ENCODE peak calls at places on chromosome 14, in seven cellular contexts. One of them, this sample, is unnamed.

GRCh38 chr14:52013984-52014600 is 24.7 kb downstream of the RTRAF start:
- DNase-seq in H1: no peak
- DNase-seq in K562: peak
- DNase-seq in HepG2: no peak
- DNase-seq in HCT116: no peak
- DNase-seq in SK-N-SH: peak
- DNase-seq in GM12878: no peak
- DNase-seq in this sample: no peak

GRCh38 chr14:89534896-89535615 is 118.0 kb upstream of the FOXN3 start:
- DNase-seq in H1: no peak
- DNase-seq in K562: no peak
- DNase-seq in HepG2: no peak
- DNase-seq in HCT116: no peak
- DNase-seq in SK-N-SH: no peak
- DNase-seq in GM12878: no peak
- DNase-seq in this sample: no peak

GRCh38 chr14:70061108-70061507 is 127.6 kb downstream of the SLC8A3 start:
- DNase-seq in H1: no peak
- DNase-seq in K562: no peak
- DNase-seq in HepG2: peak
- DNase-seq in HCT116: no peak
- DNase-seq in SK-N-SH: no peak
- DNase-seq in GM12878: no peak
- DNase-seq in this sample: peak

GRCh38 chr14:68977741-68978549 is 1.2 kb downstream of the ACTN1 start:
- DNase-seq in H1: no peak
- DNase-seq in K562: peak
- DNase-seq in HepG2: no peak
- DNase-seq in HCT116: no peak
- DNase-seq in SK-N-SH: peak
- DNase-seq in GM12878: no peak
- DNase-seq in this sample: peak

GRCh38 chr14:87467578-87467977 is 525.4 kb downstream of the GALC start:
- DNase-seq in H1: no peak
- DNase-seq in K562: no peak
- DNase-seq in HepG2: no peak
- DNase-seq in HCT116: no peak
- DNase-seq in SK-N-SH: no peak
- DNase-seq in GM12878: no peak
- DNase-seq in this sample: no peak

GRCh38 chr14:65028937-65029336 is 42.2 kb downstream of the FNTB start:
- DNase-seq in H1: no peak
- DNase-seq in K562: no peak
- DNase-seq in HepG2: peak
- DNase-seq in HCT116: no peak
- DNase-seq in SK-N-SH: no peak
- DNase-seq in GM12878: no peak
- DNase-seq in this sample: no peak

GRCh38 chr14:56666294-56666693 is 86.7 kb downstream of the TMEM260 start:
- DNase-seq in H1: no peak
- DNase-seq in K562: no peak
- DNase-seq in HepG2: no peak
- DNase-seq in HCT116: no peak
- DNase-seq in SK-N-SH: no peak
- DNase-seq in GM12878: no peak
- DNase-seq in this sample: no peak

GRCh38 chr14:65860956-65861631 is 448.6 kb downstream of the FUT8 start:
- DNase-seq in H1: no peak
- DNase-seq in K562: no peak
- DNase-seq in HepG2: no peak
- DNase-seq in HCT116: no peak
- DNase-seq in SK-N-SH: no peak
- DNase-seq in GM12878: no peak
- DNase-seq in this sample: no peak

GRCh38 chr14:23025181-23025788 is 9.4 kb downstream of the PSMB5 start:
- DNase-seq in H1: no peak
- DNase-seq in K562: no peak
- DNase-seq in HepG2: no peak
- DNase-seq in HCT116: no peak
- DNase-seq in SK-N-SH: no peak
- DNase-seq in GM12878: no peak
- DNase-seq in this sample: no peak

GRCh38 chr14:72291908-72292688 is 359.9 kb downstream of the RGS6 start:
- DNase-seq in H1: peak
- DNase-seq in K562: peak
- DNase-seq in HepG2: peak
- DNase-seq in HCT116: peak
- DNase-seq in SK-N-SH: peak
- DNase-seq in GM12878: peak
- DNase-seq in this sample: peak

GRCh38 chr14:51605575-51605974 is 46.1 kb upstream of the FRMD6 start:
- DNase-seq in H1: no peak
- DNase-seq in K562: no peak
- DNase-seq in HepG2: no peak
- DNase-seq in HCT116: no peak
- DNase-seq in SK-N-SH: no peak
- DNase-seq in GM12878: no peak
- DNase-seq in this sample: no peak

GRCh38 chr14:74242055-74243042 is 3.1 kb downstream of the VSX2 start:
- DNase-seq in H1: no peak
- DNase-seq in K562: no peak
- DNase-seq in HepG2: no peak
- DNase-seq in HCT116: no peak
- DNase-seq in SK-N-SH: no peak
- DNase-seq in GM12878: no peak
- DNase-seq in this sample: no peak

GRCh38 chr14:34983148-34983760 is 462 bp downstream of the SRP54 start:
- DNase-seq in H1: no peak
- DNase-seq in K562: no peak
- DNase-seq in HepG2: no peak
- DNase-seq in HCT116: no peak
- DNase-seq in SK-N-SH: no peak
- DNase-seq in GM12878: no peak
- DNase-seq in this sample: no peak

GRCh38 chr14:23121401-23121800 is 2.3 kb upstream of the CEBPE start:
- DNase-seq in H1: no peak
- DNase-seq in K562: no peak
- DNase-seq in HepG2: no peak
- DNase-seq in HCT116: no peak
- DNase-seq in SK-N-SH: no peak
- DNase-seq in GM12878: no peak
- DNase-seq in this sample: no peak

GRCh38 chr14:48748151-48748550 is 838.0 kb downstream of the RPS29 start:
- DNase-seq in H1: no peak
- DNase-seq in K562: no peak
- DNase-seq in HepG2: no peak
- DNase-seq in HCT116: no peak
- DNase-seq in SK-N-SH: no peak
- DNase-seq in GM12878: no peak
- DNase-seq in this sample: no peak

GRCh38 chr14:40757376-40757775 is 849.3 kb upstream of the LRFN5 start:
- DNase-seq in H1: no peak
- DNase-seq in K562: no peak
- DNase-seq in HepG2: no peak
- DNase-seq in HCT116: no peak
- DNase-seq in SK-N-SH: no peak
- DNase-seq in GM12878: no peak
- DNase-seq in this sample: no peak

GRCh38 chr14:54719406-54719805 is 152.5 kb downstream of the SAMD4A start:
- DNase-seq in H1: no peak
- DNase-seq in K562: no peak
- DNase-seq in HepG2: peak
- DNase-seq in HCT116: no peak
- DNase-seq in SK-N-SH: no peak
- DNase-seq in GM12878: no peak
- DNase-seq in this sample: no peak

GRCh38 chr14:89719371-89720075 is 235.0 kb downstream of the EFCAB11 start:
- DNase-seq in H1: no peak
- DNase-seq in K562: no peak
- DNase-seq in HepG2: no peak
- DNase-seq in HCT116: no peak
- DNase-seq in SK-N-SH: no peak
- DNase-seq in GM12878: no peak
- DNase-seq in this sample: no peak

GRCh38 chr14:36582011-36582873 is at the start of gene NKX2-8:
- DNase-seq in H1: no peak
- DNase-seq in K562: peak
- DNase-seq in HepG2: no peak
- DNase-seq in HCT116: peak
- DNase-seq in SK-N-SH: peak
- DNase-seq in GM12878: no peak
- DNase-seq in this sample: peak

GRCh38 chr14:91242635-91243034 is 1.9 kb downstream of the GPR68 start:
- DNase-seq in H1: no peak
- DNase-seq in K562: no peak
- DNase-seq in HepG2: no peak
- DNase-seq in HCT116: no peak
- DNase-seq in SK-N-SH: no peak
- DNase-seq in GM12878: no peak
- DNase-seq in this sample: no peak

GRCh38 chr14:91244501-91244901 is at the start of gene GPR68:
- DNase-seq in H1: no peak
- DNase-seq in K562: no peak
- DNase-seq in HepG2: no peak
- DNase-seq in HCT116: no peak
- DNase-seq in SK-N-SH: peak
- DNase-seq in GM12878: no peak
- DNase-seq in this sample: no peak

GRCh38 chr14:91246051-91246852 is 1.7 kb upstream of the GPR68 start:
- DNase-seq in H1: no peak
- DNase-seq in K562: no peak
- DNase-seq in HepG2: no peak
- DNase-seq in HCT116: no peak
- DNase-seq in SK-N-SH: no peak
- DNase-seq in GM12878: no peak
- DNase-seq in this sample: no peak

GRCh38 chr14:91243098-91243483 is 1.4 kb downstream of the GPR68 start:
- DNase-seq in H1: no peak
- DNase-seq in K562: no peak
- DNase-seq in HepG2: no peak
- DNase-seq in HCT116: no peak
- DNase-seq in SK-N-SH: no peak
- DNase-seq in GM12878: no peak
- DNase-seq in this sample: no peak

GRCh38 chr14:91245029-91245428 is 525 bp upstream of the GPR68 start:
- DNase-seq in H1: no peak
- DNase-seq in K562: no peak
- DNase-seq in HepG2: no peak
- DNase-seq in HCT116: no peak
- DNase-seq in SK-N-SH: no peak
- DNase-seq in GM12878: no peak
- DNase-seq in this sample: no peak
- TF ChIP-seq JUND in H1: no peak
- TF ChIP-seq JUND in K562: no peak
- TF ChIP-seq JUND in HepG2: no peak
- TF ChIP-seq JUND in HCT116: no peak
- TF ChIP-seq JUND in SK-N-SH: no peak
- TF ChIP-seq JUND in GM12878: no peak
- TF ChIP-seq JUND in this sample: no peak

DNA sequence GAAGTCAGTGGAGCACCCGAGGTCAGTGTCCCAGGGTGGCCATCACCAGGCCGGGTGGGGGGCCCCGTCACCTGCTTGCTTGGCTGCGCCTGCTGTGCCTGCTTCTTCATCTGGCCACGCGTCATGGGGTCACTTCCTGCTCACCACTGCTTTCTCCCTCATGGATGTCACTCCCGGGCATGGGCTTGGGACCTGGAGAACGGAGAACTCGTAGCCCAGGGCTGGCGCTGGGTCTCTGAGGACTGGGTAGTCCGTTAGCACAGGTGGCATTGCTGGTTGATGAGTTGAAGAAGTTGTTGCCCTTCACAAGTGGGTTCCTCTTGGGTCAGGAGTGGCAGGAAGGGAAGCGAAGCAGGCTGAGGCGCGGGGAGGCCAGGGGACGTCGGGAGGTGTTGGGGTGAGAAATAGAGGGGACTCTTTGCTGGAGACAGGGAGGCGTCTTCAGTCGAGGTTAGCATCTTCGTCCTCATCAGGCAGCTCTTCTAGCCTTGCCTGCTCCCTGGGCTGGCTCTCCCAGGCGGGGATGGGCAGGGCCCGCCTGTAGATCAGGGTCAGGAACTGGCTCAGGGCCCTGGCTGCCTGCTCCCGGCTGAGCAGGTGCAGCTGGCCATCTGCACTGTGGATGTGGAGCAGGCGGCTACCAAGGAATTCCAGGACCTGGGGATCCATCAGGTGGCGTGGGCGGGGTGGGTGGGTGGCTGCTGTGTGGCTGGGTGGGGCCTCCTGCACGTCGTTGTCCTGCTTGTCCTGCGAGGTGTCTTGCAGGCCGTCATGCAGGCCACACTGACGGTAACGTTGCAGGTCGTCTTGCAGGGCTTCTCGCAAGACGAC is 23.0 kb downstream of the RTL1 start:
- DNase-seq in H1: no peak
- DNase-seq in K562: no peak
- DNase-seq in HepG2: no peak
- DNase-seq in HCT116: no peak
- DNase-seq in SK-N-SH: no peak
- DNase-seq in GM12878: no peak
- DNase-seq in this sample: no peak
- TF ChIP-seq JUND in H1: no peak
- TF ChIP-seq JUND in K562: no peak
- TF ChIP-seq JUND in HepG2: no peak
- TF ChIP-seq JUND in HCT116: no peak
- TF ChIP-seq JUND in SK-N-SH: no peak
- TF ChIP-seq JUND in GM12878: no peak
- TF ChIP-seq JUND in this sample: no peak

DNA sequence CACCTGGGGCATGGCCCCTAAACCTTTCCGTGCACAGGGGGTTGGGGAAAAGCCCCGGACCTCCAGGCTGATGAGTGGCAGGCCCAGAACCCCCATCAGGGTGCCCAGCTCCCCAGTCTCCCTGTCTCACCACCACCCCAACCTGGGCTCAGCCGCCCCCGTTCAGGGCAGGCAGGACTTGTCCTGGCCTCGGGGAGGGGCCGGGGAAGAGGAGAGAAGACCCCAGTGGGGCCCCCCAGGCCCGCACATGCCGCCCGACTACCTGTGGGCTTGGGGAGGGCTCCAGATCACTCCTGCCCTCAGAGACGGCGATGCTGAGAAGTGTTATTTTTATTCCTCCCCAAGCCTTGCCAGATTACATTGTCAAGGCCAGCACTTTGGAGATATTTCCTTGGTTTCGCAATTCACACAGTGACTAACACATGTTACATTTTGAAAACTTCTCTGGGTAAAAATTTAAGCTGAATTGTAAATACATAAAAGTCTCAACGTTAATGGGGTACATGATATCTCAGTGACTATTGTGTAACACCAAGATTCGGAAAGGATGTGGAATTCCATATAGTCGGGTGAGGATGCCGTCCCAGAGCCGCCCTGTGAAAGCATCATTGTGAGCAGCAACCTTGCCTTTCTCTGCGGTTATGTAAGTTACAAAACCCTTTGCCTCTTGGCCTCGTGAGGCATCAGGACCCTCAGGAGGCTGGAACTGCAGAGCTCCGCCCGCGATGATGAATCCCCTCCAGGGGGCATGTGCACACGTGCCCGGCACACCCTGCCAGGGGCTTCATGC is 85.6 kb upstream of the DIO3 start:
- DNase-seq in H1: no peak
- DNase-seq in K562: no peak
- DNase-seq in HepG2: peak
- DNase-seq in HCT116: no peak
- DNase-seq in SK-N-SH: no peak
- DNase-seq in GM12878: no peak
- DNase-seq in this sample: no peak
- TF ChIP-seq JUND in H1: no peak
- TF ChIP-seq JUND in K562: no peak
- TF ChIP-seq JUND in HepG2: no peak
- TF ChIP-seq JUND in HCT116: no peak
- TF ChIP-seq JUND in SK-N-SH: no peak
- TF ChIP-seq JUND in GM12878: no peak
- TF ChIP-seq JUND in this sample: no peak

GRCh38 chr14:71231521-71232393 is 324.5 kb downstream of the PCNX1 start:
- DNase-seq in H1: no peak
- DNase-seq in K562: peak
- DNase-seq in HepG2: no peak
- DNase-seq in HCT116: no peak
- DNase-seq in SK-N-SH: peak
- DNase-seq in GM12878: peak
- DNase-seq in this sample: no peak
- TF ChIP-seq JUND in H1: no peak
- TF ChIP-seq JUND in K562: no peak
- TF ChIP-seq JUND in HepG2: no peak
- TF ChIP-seq JUND in HCT116: no peak
- TF ChIP-seq JUND in SK-N-SH: no peak
- TF ChIP-seq JUND in GM12878: no peak
- TF ChIP-seq JUND in this sample: no peak

This sample was measured in T47D.